ENCODE peak calls at places on chromosomes 5 and 9, in six cellular contexts. T, U, O, Y, J and M are unnamed samples.

GRCh38 chr9:68964102-68964541 is 49.8 kb downstream of the PRKACG start:
- DNase-seq in T (no peak), J (no peak), Y (no peak), O (no peak), U (no peak), M (no peak)

GRCh38 chr5:159106193-159106568 is 6.5 kb upstream of the EBF1 start:
- DNase-seq in O (no peak), J (no peak), T (no peak), U (no peak), Y (no peak), M (no peak)

GRCh38 chr9:88258012-88258411 is 119.7 kb upstream of the SPATA31C2 start:
- DNase-seq in J (no peak), T (no peak), O (no peak), U (no peak), Y (no peak), M (no peak)

GRCh38 chr9:75084081-75084672 is 3.8 kb downstream of the NMRK1 start:
- DNase-seq in U (no peak), O (no peak), J (no peak), T (no peak), Y (no peak), M (no peak)

GRCh38 chr5:106699198-106699597 is 971.5 kb downstream of the EFNA5 start:
- DNase-seq in T (no peak), U (no peak), O (no peak), J (peak), Y (no peak), M (no peak)

GRCh38 chr5:851076-851475 is 290 bp upstream of the ZDHHC11 start:
- DNase-seq in Y (peak), T (peak), O (no peak), J (no peak), U (no peak), M (no peak)

GRCh38 chr9:129182625-129183494 is 4.8 kb upstream of the IER5L start:
- DNase-seq in T (no peak), U (no peak), J (peak), Y (no peak), O (no peak), M (peak)

GRCh38 chr9:114284316-114285060 is 38.4 kb upstream of the ORM1 start:
- DNase-seq in T (peak), J (no peak), O (no peak), U (no peak), Y (peak), M (no peak)

GRCh38 chr5:83721878-83722779 is 1.5 kb upstream of the HAPLN1 start:
- DNase-seq in O (peak), U (no peak), Y (peak), J (peak), T (peak), M (no peak)